ENCODE peak calls at places on chromosomes 2 and 18, in four cellular contexts. G is MM.1S; P is spleen; B is CD8-positive, alpha-beta T cell. A is an unnamed sample.

GRCh38 chr2:148658807-148659722 is 14.5 kb downstream of the EPC2 start:
- DNase-seq in G (peak), P (no peak), B (no peak), A (no peak)

GRCh38 chr18:2981212-2981728 is 31.7 kb downstream of the LPIN2 start:
- DNase-seq in G (no peak), B (no peak), P (no peak), A (peak)

GRCh38 chr2:66665124-66665984 is 230.4 kb downstream of the MEIS1 start:
- DNase-seq in P (no peak), G (no peak), B (no peak), A (peak)

GRCh38 chr2:204625135-204625534 is 79.9 kb downstream of the PARD3B start:
- DNase-seq in G (no peak), B (no peak), P (no peak), A (peak)

GRCh38 chr2:234203135-234203984 is 152.9 kb downstream of the SPP2 start:
- DNase-seq in G (no peak), B (no peak), P (no peak), A (peak)

GRCh38 chr2:61193670-61194561 is 31.9 kb downstream of the C2orf74 start:
- DNase-seq in P (no peak), B (no peak), G (no peak), A (no peak)

GRCh38 chr2:168247341-168248305 is at the start of gene STK39:
- DNase-seq in G (peak), B (peak), P (peak), A (peak)

GRCh38 chr2:198483046-198483445 is 678.7 kb downstream of the PLCL1 start:
- DNase-seq in B (no peak), P (no peak), G (no peak), A (no peak)

GRCh38 chr18:47756364-47757016 is 174.0 kb downstream of the SMAD2 start:
- DNase-seq in P (peak), G (peak), B (no peak), A (peak)

GRCh38 chr2:242015366-242016065 is 146.0 kb downstream of the RTP5 start:
- DNase-seq in P (peak), B (no peak), G (peak), A (no peak)

GRCh38 chr2:170409164-170409535 is 231.2 kb downstream of the MYO3B start:
- DNase-seq in P (no peak), G (peak), B (peak), A (peak)

GRCh38 chr2:47236503-47237215 is 81.6 kb upstream of the STPG4 start:
- DNase-seq in P (no peak), B (no peak), G (no peak), A (no peak)

GRCh38 chr2:42638080-42638784 is 69.8 kb downstream of the MTA3 start:
- DNase-seq in P (no peak), G (no peak), B (no peak), A (no peak)

GRCh38 chr2:238099709-238100048 is 461 bp upstream of the ESPNL start:
- DNase-seq in P (no peak), B (no peak), G (no peak), A (no peak)

GRCh38 chr2:197675711-197676188 is 363 bp upstream of the RFTN2 start:
- DNase-seq in B (no peak), P (no peak), G (no peak), A (peak)

GRCh38 chr2:128475427-128476211 is 157.0 kb upstream of the HS6ST1 start:
- DNase-seq in P (no peak), B (no peak), G (no peak), A (no peak)

GRCh38 chr18:22166070-22166972 is 3.1 kb upstream of the GATA6 start:
- DNase-seq in G (no peak), P (peak), B (no peak), A (peak)

GRCh38 chr2:26770986-26771586 is 7.0 kb downstream of the SLC35F6 start:
- DNase-seq in B (no peak), G (no peak), P (no peak), A (peak)

GRCh38 chr2:232525796-232526195 is at the start of gene CHRND:
- DNase-seq in B (no peak), P (no peak), G (no peak), A (no peak)

GRCh38 chr2:126935774-126936173 is 37.1 kb downstream of the TEX51 start:
- DNase-seq in G (no peak), P (no peak), B (no peak), A (no peak)

GRCh38 chr2:186135697-186136096 is 350.4 kb upstream of the ZC3H15 start:
- DNase-seq in G (no peak), P (no peak), B (no peak), A (peak)

GRCh38 chr2:220482751-220483150 is 855.3 kb downstream of the SLC4A3 start:
- DNase-seq in P (no peak), B (no peak), G (no peak), A (no peak)

GRCh38 chr18:2847341-2848144 is 737 bp downstream of the EMILIN2 start:
- DNase-seq in G (no peak), B (no peak), P (peak), A (peak)

GRCh38 chr2:74530239-74531161 is 767 bp downstream of the HTRA2 start:
- DNase-seq in G (peak), B (no peak), P (peak), A (peak)

GRCh38 chr2:148569221-148569620 is 75.3 kb upstream of the EPC2 start:
- DNase-seq in G (no peak), P (no peak), B (no peak), A (no peak)

GRCh38 chr2:234580686-234581085 is 83.8 kb upstream of the ARL4C start:
- DNase-seq in G (no peak), P (no peak), B (no peak), A (no peak)

GRCh38 chr2:68413466-68413865 is 48.4 kb downstream of the PLEK start:
- DNase-seq in G (no peak), B (no peak), P (no peak), A (no peak)

GRCh38 chr2:120344214-120344990 is 1.5 kb upstream of the INHBB start:
- DNase-seq in P (peak), G (no peak), B (no peak), A (no peak)

GRCh38 chr2:237647176-237648015 is 20.0 kb downstream of the LRRFIP1 start:
- DNase-seq in B (no peak), P (no peak), G (no peak), A (no peak)

DNA sequence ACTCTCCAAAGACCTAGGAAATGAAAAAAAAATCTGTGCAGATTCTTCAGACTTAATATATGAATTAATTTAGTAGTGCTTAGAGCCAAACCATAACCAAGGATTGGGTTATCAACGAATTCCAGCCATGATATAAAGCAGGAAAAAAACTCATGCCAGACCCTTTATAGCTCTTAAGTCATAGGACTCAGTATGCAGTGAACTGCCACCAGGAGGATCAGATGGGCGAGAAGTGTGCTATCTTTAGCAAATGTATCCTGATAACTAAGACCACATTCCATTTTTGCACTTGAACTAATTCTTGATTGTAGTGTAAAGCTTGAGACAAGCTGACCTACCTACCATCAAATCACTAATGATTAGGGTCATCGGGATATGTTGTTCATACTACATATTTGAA is 178.1 kb downstream of the IKZF2 start:
- DNase-seq in P (no peak), B (no peak), G (no peak), A (no peak)
- TF ChIP-seq CTCF in P (no peak), B (no peak), G (no peak), A (no peak)

DNA sequence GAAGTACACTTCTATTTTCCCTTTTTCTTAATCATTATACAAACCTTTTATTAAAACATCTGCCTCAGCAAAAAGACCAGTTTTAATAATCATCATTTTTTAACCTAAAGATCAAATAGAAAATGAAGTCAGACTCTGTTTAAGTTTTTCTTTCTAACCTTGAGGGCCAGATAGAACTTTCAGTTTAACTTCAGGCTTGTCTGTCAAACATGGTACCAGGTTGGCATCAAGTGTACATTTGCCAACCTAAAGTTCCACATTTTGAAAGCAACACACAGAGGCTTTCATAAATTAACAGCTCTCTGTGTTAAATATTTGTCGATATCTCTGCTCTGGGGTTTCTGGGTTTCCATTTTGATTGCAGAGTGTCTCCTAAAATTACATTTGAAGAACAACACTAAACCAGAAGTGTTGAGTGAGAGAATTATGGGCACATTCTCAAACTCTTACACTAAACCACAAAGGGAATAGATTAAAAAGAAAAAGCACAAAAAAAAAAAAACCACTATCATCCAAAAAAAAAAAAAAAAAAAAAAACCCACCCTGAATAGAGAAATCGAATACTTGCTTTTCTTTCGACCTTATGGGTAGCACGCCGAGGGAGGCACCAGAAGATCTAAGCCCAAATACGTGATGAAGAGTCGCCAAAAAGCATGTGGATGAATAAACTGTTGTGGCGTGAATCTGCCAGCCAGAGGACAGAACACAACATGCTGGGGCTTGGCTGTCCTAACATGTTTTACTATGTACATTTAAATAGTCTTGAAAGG is 166.2 kb downstream of the TCF4 start:
- DNase-seq in P (no peak), B (no peak), G (no peak), A (peak)
- H3K4me3 ChIP-seq in P (no peak), B (no peak), G (no peak), A (peak)

GRCh38 chr2:239276813-239277193 is 124.0 kb downstream of the HDAC4 start:
- DNase-seq in G (no peak), P (peak), B (no peak), A (no peak)
- TF ChIP-seq CTCF in G (no peak), P (no peak), B (no peak), A (peak)

GRCh38 chr2:225226441-225226840 is 173.1 kb upstream of the NYAP2 start:
- DNase-seq in P (no peak), B (no peak), G (no peak), A (no peak)

DNA sequence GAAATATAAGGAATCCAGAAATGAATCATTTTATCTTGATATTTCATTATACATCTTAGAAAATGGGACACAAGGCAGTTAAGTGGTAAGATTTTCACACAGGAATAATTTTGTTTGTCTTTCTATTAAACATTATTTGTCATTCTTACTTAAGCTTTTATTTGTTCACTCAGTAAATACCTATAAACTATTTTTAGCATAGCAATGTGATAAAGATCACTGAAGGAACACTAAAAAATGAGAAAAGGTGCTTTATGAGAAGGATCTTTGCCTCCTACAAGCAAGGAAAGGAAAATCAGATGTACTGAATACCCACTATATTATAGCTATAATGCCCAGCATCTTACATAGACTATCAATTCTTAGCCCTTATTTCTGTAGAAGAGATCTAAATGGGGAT is 176.2 kb upstream of the NYAP2 start:
- DNase-seq in P (no peak), G (no peak), B (no peak), A (no peak)
- H3K4me3 ChIP-seq in P (no peak), G (no peak), B (no peak), A (no peak)

DNA sequence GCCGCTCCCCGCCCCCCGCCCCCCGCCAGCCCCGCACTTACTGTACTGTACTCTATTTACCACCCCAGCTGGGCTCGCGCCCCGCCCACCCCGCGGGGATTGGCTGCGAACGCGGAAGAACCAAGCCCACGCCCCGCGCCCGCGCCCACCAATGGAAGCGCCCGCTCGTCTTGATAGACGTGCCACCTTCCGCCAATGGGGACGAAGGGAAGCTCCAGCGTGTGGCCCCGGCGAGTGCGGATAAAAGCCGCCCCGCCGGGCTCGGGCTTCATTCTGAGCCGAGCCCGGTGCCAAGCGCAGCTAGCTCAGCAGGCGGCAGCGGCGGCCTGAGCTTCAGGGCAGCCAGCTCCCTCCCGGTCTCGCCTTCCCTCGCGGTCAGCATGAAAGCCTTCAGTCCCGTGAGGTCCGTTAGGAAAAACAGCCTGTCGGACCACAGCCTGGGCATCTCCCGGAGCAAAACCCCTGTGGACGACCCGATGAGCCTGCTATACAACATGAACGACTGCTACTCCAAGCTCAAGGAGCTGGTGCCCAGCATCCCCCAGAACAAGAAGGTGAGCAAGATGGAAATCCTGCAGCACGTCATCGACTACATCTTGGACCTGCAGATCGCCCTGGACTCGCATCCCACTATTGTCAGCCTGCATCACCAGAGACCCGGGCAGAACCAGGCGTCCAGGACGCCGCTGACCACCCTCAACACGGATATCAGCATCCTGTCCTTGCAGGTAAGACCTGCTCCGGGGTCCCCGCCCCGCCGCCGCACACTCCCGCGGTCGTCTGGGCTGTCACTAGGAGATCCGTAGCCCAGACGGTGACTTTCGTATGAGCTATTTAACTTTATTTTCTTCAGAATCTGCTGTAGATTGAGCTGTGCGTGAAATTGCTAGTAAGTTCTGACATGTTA is at the start of gene ID2:
- DNase-seq in P (peak), G (peak), B (peak), A (peak)
- TF ChIP-seq CTCF in P (no peak), G (no peak), B (no peak), A (no peak)

A was measured in fibroblast of the aortic adventitia.